ENCODE peak calls at places on chromosomes 13 and 19, in six cellular contexts. One of them, this sample, is unnamed.

GRCh38 chr13:24742294-24742693 is 21.7 kb upstream of the RNF17 start:
- DNase-seq in mucosa of descending colon: no peak
- DNase-seq in PC-3: no peak
- DNase-seq in BE2C: no peak
- DNase-seq in IMR-90: no peak
- DNase-seq in GM23338: peak; percentile 28
- DNase-seq in this sample: peak; percentile 58

GRCh38 chr13:75258159-75258782 is 223.7 kb downstream of the TBC1D4 start:
- DNase-seq in mucosa of descending colon: no peak
- DNase-seq in PC-3: peak; percentile 73
- DNase-seq in BE2C: no peak
- DNase-seq in IMR-90: peak; percentile 55
- DNase-seq in GM23338: peak; percentile 67
- DNase-seq in this sample: peak; percentile 17

GRCh38 chr13:58254961-58255360 is 623.4 kb downstream of the PCDH17 start:
- DNase-seq in mucosa of descending colon: no peak
- DNase-seq in PC-3: no peak
- DNase-seq in BE2C: no peak
- DNase-seq in IMR-90: no peak
- DNase-seq in GM23338: peak; percentile 6
- DNase-seq in this sample: no peak

GRCh38 chr19:16594131-16594586 is 21.9 kb upstream of the SLC35E1 start:
- DNase-seq in mucosa of descending colon: no peak
- DNase-seq in PC-3: no peak
- DNase-seq in BE2C: no peak
- DNase-seq in IMR-90: no peak
- DNase-seq in GM23338: no peak
- DNase-seq in this sample: no peak

GRCh38 chr19:38793186-38793585 is 4.2 kb downstream of the LGALS7B start:
- DNase-seq in mucosa of descending colon: no peak
- DNase-seq in PC-3: peak; percentile 12
- DNase-seq in BE2C: no peak
- DNase-seq in IMR-90: peak; percentile 60
- DNase-seq in GM23338: no peak
- DNase-seq in this sample: peak; percentile 15

GRCh38 chr13:44686478-44687071 is 110.4 kb upstream of the TSC22D1 start:
- DNase-seq in mucosa of descending colon: no peak
- DNase-seq in PC-3: no peak
- DNase-seq in BE2C: no peak
- DNase-seq in IMR-90: no peak
- DNase-seq in GM23338: no peak
- DNase-seq in this sample: no peak

GRCh38 chr13:21884299-21884878 is 213.5 kb downstream of the FGF9 start:
- DNase-seq in mucosa of descending colon: no peak
- DNase-seq in PC-3: no peak
- DNase-seq in BE2C: no peak
- DNase-seq in IMR-90: no peak
- DNase-seq in GM23338: no peak
- DNase-seq in this sample: no peak

GRCh38 chr13:99870541-99870940 is 101.0 kb downstream of the ZIC5 start:
- DNase-seq in mucosa of descending colon: no peak
- DNase-seq in PC-3: no peak
- DNase-seq in BE2C: no peak
- DNase-seq in IMR-90: no peak
- DNase-seq in GM23338: no peak
- DNase-seq in this sample: no peak

GRCh38 chr13:74316531-74316930 is 182.3 kb upstream of the KLF12 start:
- DNase-seq in mucosa of descending colon: no peak
- DNase-seq in PC-3: peak; percentile 82
- DNase-seq in BE2C: no peak
- DNase-seq in IMR-90: peak; percentile 1
- DNase-seq in GM23338: no peak
- DNase-seq in this sample: no peak

GRCh38 chr13:92158335-92158734 is 759.9 kb downstream of the GPC5 start:
- DNase-seq in mucosa of descending colon: no peak
- DNase-seq in PC-3: peak; percentile 58
- DNase-seq in BE2C: no peak
- DNase-seq in IMR-90: peak; percentile 31
- DNase-seq in GM23338: no peak
- DNase-seq in this sample: no peak

GRCh38 chr19:10416380-10417257 is 3.7 kb upstream of the PDE4A start:
- DNase-seq in mucosa of descending colon: peak; percentile 89
- DNase-seq in PC-3: peak; percentile 91
- DNase-seq in BE2C: peak; percentile 93
- DNase-seq in IMR-90: peak; percentile 90
- DNase-seq in GM23338: peak; percentile 92
- DNase-seq in this sample: peak; percentile 99
- H3K4me3 ChIP-seq in mucosa of descending colon: no peak overlapping the region
- H3K4me3 ChIP-seq in PC-3: peak overlapping the region; percentile 72
- H3K4me3 ChIP-seq in BE2C: peak overlapping the region; percentile 99
- H3K4me3 ChIP-seq in IMR-90: peak overlapping the region; percentile 59
- H3K4me3 ChIP-seq in GM23338: peak overlapping the region; percentile 79
- H3K4me3 ChIP-seq in this sample: peak overlapping the region; percentile 51

GRCh38 chr19:35529241-35530218 is 1.4 kb upstream of the SBSN start:
- DNase-seq in mucosa of descending colon: no peak
- DNase-seq in PC-3: no peak
- DNase-seq in BE2C: no peak
- DNase-seq in IMR-90: no peak
- DNase-seq in GM23338: no peak
- DNase-seq in this sample: no peak
- H3K36me3 ChIP-seq in mucosa of descending colon: no peaks in the 10 kb centered on the region
- H3K36me3 ChIP-seq in PC-3: no peaks in the 10 kb centered on the region
- H3K36me3 ChIP-seq in BE2C: no peaks in the 10 kb centered on the region
- H3K36me3 ChIP-seq in IMR-90: no peaks in the 10 kb centered on the region
- H3K36me3 ChIP-seq in GM23338: no peaks in the 10 kb centered on the region
- H3K36me3 ChIP-seq in this sample: no peaks in the 10 kb centered on the region

DNA sequence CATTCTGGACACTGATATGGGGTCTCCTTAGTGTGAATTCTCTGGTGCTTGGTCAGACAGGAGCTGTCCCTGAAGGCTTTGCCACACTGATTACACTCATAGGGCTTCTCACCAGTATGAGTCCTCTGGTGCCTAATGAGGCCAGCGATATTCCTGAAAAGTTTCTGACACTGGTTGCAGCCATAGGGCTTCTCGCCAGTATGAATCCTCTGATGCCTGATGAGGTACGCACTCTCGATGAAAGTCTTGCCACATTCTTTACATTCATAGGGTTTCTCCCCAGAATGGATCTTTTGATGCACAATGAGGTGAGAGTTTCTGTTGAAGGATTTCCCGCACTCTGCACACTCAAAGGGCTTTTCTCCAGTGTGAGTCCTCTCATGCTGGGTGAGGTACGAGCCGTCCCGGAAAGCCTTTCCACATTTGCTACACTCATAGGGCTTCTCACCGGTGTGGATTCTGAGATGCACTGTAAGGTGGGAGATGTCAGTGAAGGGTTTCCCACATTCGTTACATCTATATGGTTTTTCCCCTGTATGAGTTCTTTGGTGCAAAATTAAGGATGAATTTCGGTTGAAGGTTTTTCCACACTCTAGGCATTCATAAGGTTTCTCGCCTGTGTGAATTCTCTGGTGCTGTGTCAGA is 22.4 kb downstream of the ZNF329 start:
- DNase-seq in mucosa of descending colon: no peak
- DNase-seq in PC-3: peak; percentile 7
- DNase-seq in BE2C: no peak
- DNase-seq in IMR-90: no peak
- DNase-seq in GM23338: peak; percentile 42
- DNase-seq in this sample: no peak
- H3K4me3 ChIP-seq in mucosa of descending colon: no peak overlapping the region
- H3K4me3 ChIP-seq in PC-3: peak overlapping the region; percentile 1
- H3K4me3 ChIP-seq in BE2C: no peak overlapping the region
- H3K4me3 ChIP-seq in IMR-90: no peak overlapping the region
- H3K4me3 ChIP-seq in GM23338: no peak overlapping the region
- H3K4me3 ChIP-seq in this sample: no peak overlapping the region

GRCh38 chr19:49498475-49498874 is 2.2 kb downstream of the RPS11 start:
- DNase-seq in mucosa of descending colon: no peak
- DNase-seq in PC-3: no peak
- DNase-seq in BE2C: no peak
- DNase-seq in IMR-90: no peak
- DNase-seq in GM23338: no peak
- DNase-seq in this sample: no peak

GRCh38 chr19:49497047-49497789 is 984 bp downstream of the RPS11 start:
- DNase-seq in mucosa of descending colon: peak; percentile 78
- DNase-seq in PC-3: peak; percentile 65
- DNase-seq in BE2C: peak; percentile 68
- DNase-seq in IMR-90: peak; percentile 47
- DNase-seq in GM23338: peak; percentile 78
- DNase-seq in this sample: peak; percentile 67

GRCh38 chr19:49499030-49499670 is 2.9 kb downstream of the RPS11 start:
- DNase-seq in mucosa of descending colon: no peak
- DNase-seq in PC-3: no peak
- DNase-seq in BE2C: no peak
- DNase-seq in IMR-90: no peak
- DNase-seq in GM23338: no peak
- DNase-seq in this sample: peak; percentile 32

GRCh38 chr19:49497790-49498106 is 1.5 kb downstream of the RPS11 start:
- DNase-seq in mucosa of descending colon: no peak
- DNase-seq in PC-3: no peak
- DNase-seq in BE2C: no peak
- DNase-seq in IMR-90: no peak
- DNase-seq in GM23338: no peak
- DNase-seq in this sample: no peak

DNA sequence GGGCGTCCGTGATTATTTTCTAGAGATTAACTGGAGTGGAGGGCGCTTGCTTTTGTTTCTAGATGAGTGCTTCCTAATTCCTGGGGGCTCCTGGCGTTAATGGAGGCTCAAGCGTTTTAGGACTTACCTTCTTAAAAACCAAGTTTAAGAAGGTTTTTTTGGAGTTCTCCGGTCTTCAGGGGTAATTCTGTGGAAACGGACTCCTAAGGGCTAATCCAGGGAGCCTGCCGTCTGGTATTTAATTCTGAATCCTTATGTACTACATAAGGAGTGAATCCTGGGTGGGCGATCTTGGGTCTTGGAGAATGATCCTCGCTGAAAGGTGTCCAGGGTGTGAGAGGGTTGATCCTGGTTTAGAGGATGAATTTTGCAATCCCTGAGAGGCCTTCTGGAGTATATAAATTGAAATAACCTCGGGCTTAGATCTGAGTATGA is 357 bp downstream of the RPS11 start:
- DNase-seq in mucosa of descending colon: no peak
- DNase-seq in PC-3: no peak
- DNase-seq in BE2C: no peak
- DNase-seq in IMR-90: no peak
- DNase-seq in GM23338: no peak
- DNase-seq in this sample: no peak
- H3K36me3 ChIP-seq in mucosa of descending colon: peaks cover 10% of the 10 kb centered on the region
- H3K36me3 ChIP-seq in PC-3: peaks cover 45% of the 10 kb centered on the region
- H3K36me3 ChIP-seq in BE2C: peaks cover 56% of the 10 kb centered on the region
- H3K36me3 ChIP-seq in IMR-90: peaks cover 47% of the 10 kb centered on the region
- H3K36me3 ChIP-seq in GM23338: peaks cover 28% of the 10 kb centered on the region
- H3K36me3 ChIP-seq in this sample: peaks cover 31% of the 10 kb centered on the region

GRCh38 chr19:17614476-17614875 is 59.0 kb downstream of the COLGALT1 start:
- DNase-seq in mucosa of descending colon: no peak
- DNase-seq in PC-3: no peak
- DNase-seq in BE2C: no peak
- DNase-seq in IMR-90: no peak
- DNase-seq in GM23338: no peak
- DNase-seq in this sample: no peak
- H3K4me3 ChIP-seq in mucosa of descending colon: no peak overlapping the region
- H3K4me3 ChIP-seq in PC-3: no peak overlapping the region
- H3K4me3 ChIP-seq in BE2C: no peak overlapping the region
- H3K4me3 ChIP-seq in IMR-90: no peak overlapping the region
- H3K4me3 ChIP-seq in GM23338: no peak overlapping the region
- H3K4me3 ChIP-seq in this sample: no peak overlapping the region

DNA sequence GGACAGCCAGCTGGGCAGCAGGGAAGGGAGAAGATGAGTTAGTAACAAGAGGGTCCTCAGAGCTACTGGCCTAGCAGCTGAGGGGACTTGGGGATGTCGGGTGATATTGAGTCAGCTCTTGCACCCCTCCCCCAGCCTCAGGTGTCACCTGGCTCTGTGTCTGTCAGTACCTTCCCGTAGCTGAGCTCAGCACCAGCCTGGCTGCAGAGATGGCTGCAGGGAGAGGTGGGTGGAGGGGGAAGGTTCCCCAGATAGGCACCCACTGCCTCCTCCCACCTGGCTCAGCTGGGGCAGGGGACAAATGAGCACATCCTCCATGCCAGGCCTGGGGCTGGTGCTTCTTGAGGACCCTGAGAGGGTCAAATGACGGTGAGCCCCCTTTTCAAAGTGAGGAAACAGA is 6.8 kb upstream of the KPTN start:
- DNase-seq in mucosa of descending colon: no peak
- DNase-seq in PC-3: no peak
- DNase-seq in BE2C: no peak
- DNase-seq in IMR-90: no peak
- DNase-seq in GM23338: no peak
- DNase-seq in this sample: no peak
- H3K36me3 ChIP-seq in mucosa of descending colon: no peaks in the 10 kb centered on the region
- H3K36me3 ChIP-seq in PC-3: no peaks in the 10 kb centered on the region
- H3K36me3 ChIP-seq in BE2C: peaks cover 9% of the 10 kb centered on the region
- H3K36me3 ChIP-seq in IMR-90: peaks cover 46% of the 10 kb centered on the region
- H3K36me3 ChIP-seq in GM23338: no peaks in the 10 kb centered on the region
- H3K36me3 ChIP-seq in this sample: peaks cover 7% of the 10 kb centered on the region

GRCh38 chr19:50428768-50429463 is 3.8 kb upstream of the MYBPC2 start:
- DNase-seq in mucosa of descending colon: no peak
- DNase-seq in PC-3: no peak
- DNase-seq in BE2C: no peak
- DNase-seq in IMR-90: no peak
- DNase-seq in GM23338: no peak
- DNase-seq in this sample: no peak

GRCh38 chr19:50431343-50432220 is 1.1 kb upstream of the MYBPC2 start:
- DNase-seq in mucosa of descending colon: peak; percentile 90
- DNase-seq in PC-3: peak; percentile 84
- DNase-seq in BE2C: peak; percentile 82
- DNase-seq in IMR-90: peak; percentile 57
- DNase-seq in GM23338: peak; percentile 93
- DNase-seq in this sample: peak; percentile 98

GRCh38 chr19:50432658-50433057 is at the start of gene MYBPC2:
- DNase-seq in mucosa of descending colon: no peak
- DNase-seq in PC-3: no peak
- DNase-seq in BE2C: no peak
- DNase-seq in IMR-90: no peak
- DNase-seq in GM23338: peak; percentile 76
- DNase-seq in this sample: peak; percentile 77

GRCh38 chr19:50432221-50432626 is 468 bp upstream of the MYBPC2 start:
- DNase-seq in mucosa of descending colon: no peak
- DNase-seq in PC-3: no peak
- DNase-seq in BE2C: no peak
- DNase-seq in IMR-90: no peak
- DNase-seq in GM23338: peak; percentile 69
- DNase-seq in this sample: peak; percentile 88

GRCh38 chr19:50430888-50431342 is 1.8 kb upstream of the MYBPC2 start:
- DNase-seq in mucosa of descending colon: no peak
- DNase-seq in PC-3: no peak
- DNase-seq in BE2C: no peak
- DNase-seq in IMR-90: no peak
- DNase-seq in GM23338: peak; percentile 25
- DNase-seq in this sample: no peak
- H3K4me3 ChIP-seq in mucosa of descending colon: no peak overlapping the region
- H3K4me3 ChIP-seq in PC-3: peak overlapping the region; percentile 57
- H3K4me3 ChIP-seq in BE2C: peak overlapping the region; percentile 53
- H3K4me3 ChIP-seq in IMR-90: no peak overlapping the region
- H3K4me3 ChIP-seq in GM23338: peak overlapping the region; percentile 84
- H3K4me3 ChIP-seq in this sample: peak overlapping the region; percentile 73

GRCh38 chr19:2850256-2850925 is 9.1 kb downstream of the ZNF555 start:
- DNase-seq in mucosa of descending colon: no peak
- DNase-seq in PC-3: no peak
- DNase-seq in BE2C: no peak
- DNase-seq in IMR-90: no peak
- DNase-seq in GM23338: no peak
- DNase-seq in this sample: no peak
- H3K36me3 ChIP-seq in mucosa of descending colon: peaks cover 15% of the 10 kb centered on the region
- H3K36me3 ChIP-seq in PC-3: peaks cover 52% of the 10 kb centered on the region
- H3K36me3 ChIP-seq in BE2C: peaks cover 36% of the 10 kb centered on the region
- H3K36me3 ChIP-seq in IMR-90: peaks cover 53% of the 10 kb centered on the region
- H3K36me3 ChIP-seq in GM23338: peaks cover 54% of the 10 kb centered on the region
- H3K36me3 ChIP-seq in this sample: peaks cover 21% of the 10 kb centered on the region

GRCh38 chr19:44401787-44402115 is 343 bp upstream of the ZNF285 start:
- DNase-seq in mucosa of descending colon: no peak
- DNase-seq in PC-3: no peak
- DNase-seq in BE2C: no peak
- DNase-seq in IMR-90: no peak
- DNase-seq in GM23338: peak; percentile 2
- DNase-seq in this sample: no peak
- H3K4me3 ChIP-seq in mucosa of descending colon: no peak overlapping the region
- H3K4me3 ChIP-seq in PC-3: peak overlapping the region; percentile 32
- H3K4me3 ChIP-seq in BE2C: peak overlapping the region; percentile 83
- H3K4me3 ChIP-seq in IMR-90: peak overlapping the region; percentile 57
- H3K4me3 ChIP-seq in GM23338: peak overlapping the region; percentile 67
- H3K4me3 ChIP-seq in this sample: peak overlapping the region; percentile 72